ENCODE peak calls at places on chromosomes 16 and 17, in five cellular contexts. F, X, C, K and V are unnamed samples.
A peak's percentile ranks its signal among the peaks of the same experiment; 100 is the strongest.

GRCh38 chr16:48899500-48899899 is 289.5 kb upstream of the N4BP1 start:
- DNase-seq in F (no peak), C (no peak), X (no peak), K (no peak), V (no peak)

GRCh38 chr16:88810166-88810867 is 1.4 kb downstream of the APRT start:
- DNase-seq in F (no peak), C (no peak), K (no peak), X (no peak), V (no peak)

GRCh38 chr16:54150861-54151260 is 135.7 kb downstream of the IRX3 start:
- DNase-seq in X (no peak), C (no peak), F (no peak), K (no peak), V (no peak)

GRCh38 chr16:54193656-54194007 is 93.0 kb downstream of the IRX3 start:
- DNase-seq in K (no peak), X (peak; percentile 68), C (peak; percentile 9), F (no peak), V (peak; percentile 46)

GRCh38 chr17:38733315-38734234 is 3.4 kb downstream of the CISD3 start:
- DNase-seq in F (no peak), X (peak; percentile 67), C (peak; percentile 54), K (no peak), V (no peak)

GRCh38 chr16:85921026-85921425 is 22.1 kb downstream of the IRF8 start:
- DNase-seq in F (no peak), C (no peak), K (no peak), X (no peak), V (no peak)

GRCh38 chr16:57645691-57646387 is 17.4 kb downstream of the ADGRG1 start:
- DNase-seq in X (no peak), K (no peak), F (no peak), C (no peak), V (no peak)

GRCh38 chr17:43674394-43674793 is 12.7 kb upstream of the MEOX1 start:
- DNase-seq in F (no peak), K (no peak), C (no peak), X (no peak), V (no peak)